ENCODE peak calls at places on chromosomes 11 and 22, in seven cellular contexts. Z is PC-3; G is naive thymus-derived CD4-positive, alpha-beta T cell; B is pancreas; K is HCT116; L is activated CD8-positive, alpha-beta memory T cell treated with anti-CD3 and anti-CD28 coated beads, Interleukin-2, amount 10 ng/mL, durations not matched to agents 7 days and 5 days; R is stimulated activated naive CD8-positive, alpha-beta T cell treated with anti-CD3 and anti-CD28 coated beads, Interleukin-15, Interleukin-2, amounts not matched to agents 100 U/mL and 50 U/mL, for 24 hours. W is an unnamed sample.

GRCh38 chr22:26550498-26551033 is 38.3 kb upstream of the TFIP11 start:
- ATAC-seq in R (no peak), L (no peak), Z (no peak), G (no peak), B (peak), K (peak), W (no peak)

GRCh38 chr11:61834278-61835004 is 6.3 kb downstream of the FADS2 start:
- ATAC-seq in B (peak), R (peak), G (peak), Z (peak), K (no peak), L (peak), W (peak)

GRCh38 chr11:57936050-57936418 is 87.6 kb upstream of the OR9Q1 start:
- ATAC-seq in B (no peak), K (no peak), Z (peak), R (no peak), G (no peak), L (no peak), W (no peak)

GRCh38 chr11:19848219-19848618 is 135.6 kb downstream of the NAV2 start:
- ATAC-seq in L (no peak), Z (no peak), G (no peak), B (no peak), K (no peak), R (no peak), W (no peak)

GRCh38 chr11:113162590-113162961 is 151.8 kb upstream of the TTC12 start:
- ATAC-seq in B (peak), K (no peak), L (no peak), G (no peak), Z (no peak), R (no peak), W (no peak)

GRCh38 chr22:37012262-37012904 is 6.9 kb downstream of the TST start:
- ATAC-seq in L (no peak), K (peak), B (peak), R (no peak), G (no peak), Z (peak), W (no peak)

GRCh38 chr11:79390923-79391322 is 49.9 kb downstream of the TENM4 start:
- ATAC-seq in R (no peak), G (no peak), K (no peak), B (no peak), Z (no peak), L (no peak), W (no peak)

GRCh38 chr11:36509265-36509664 is 807 bp downstream of the TRAF6 start:
- ATAC-seq in B (peak), L (no peak), G (no peak), K (no peak), R (no peak), Z (peak), W (no peak)

GRCh38 chr11:34601609-34602008 is 19.3 kb upstream of the EHF start:
- ATAC-seq in R (no peak), Z (no peak), K (no peak), L (no peak), G (no peak), B (peak), W (no peak)

GRCh38 chr11:73308963-73309960 is 1.2 kb downstream of the ARHGEF17 start:
- ATAC-seq in Z (no peak), B (peak), G (peak), L (no peak), K (peak), R (no peak), W (no peak)

GRCh38 chr11:67052891-67053290 is 3.8 kb upstream of the RHOD start:
- ATAC-seq in R (no peak), Z (no peak), B (no peak), G (no peak), K (no peak), L (no peak), W (no peak)

GRCh38 chr11:127050141-127050632 is 49.6 kb upstream of the KIRREL3 start:
- ATAC-seq in Z (no peak), K (no peak), B (no peak), R (no peak), G (peak), L (no peak), W (no peak)

GRCh38 chr11:47514825-47515647 is 37.9 kb downstream of the CELF1 start:
- ATAC-seq in B (peak), R (peak), L (peak), K (peak), Z (peak), G (peak), W (peak)

GRCh38 chr11:44519989-44520737 is 45.3 kb upstream of the CD82 start:
- ATAC-seq in B (peak), G (no peak), Z (no peak), K (no peak), R (no peak), L (no peak), W (no peak)

GRCh38 chr11:96259053-96259837 is 83.8 kb downstream of the MAML2 start:
- ATAC-seq in Z (peak), B (no peak), R (no peak), L (no peak), G (no peak), K (peak), W (peak)

GRCh38 chr11:107719062-107719461 is 7.2 kb upstream of the SLN start:
- ATAC-seq in K (no peak), Z (no peak), G (no peak), L (no peak), B (no peak), R (no peak), W (no peak)

GRCh38 chr22:39574779-39575551 is 4.4 kb downstream of the CACNA1I start:
- ATAC-seq in K (peak), Z (peak), R (no peak), L (no peak), B (no peak), G (no peak), W (no peak)

GRCh38 chr11:17991799-17992433 is 20.9 kb downstream of the SERGEF start:
- ATAC-seq in B (peak), Z (peak), R (peak), G (peak), K (peak), L (peak), W (peak)

GRCh38 chr11:7666292-7666866 is 6.9 kb downstream of the CYB5R2 start:
- ATAC-seq in L (no peak), R (no peak), Z (no peak), K (no peak), G (no peak), B (peak), W (no peak)

GRCh38 chr11:103202048-103202651 is 92.9 kb downstream of the DYNC2H1 start:
- ATAC-seq in Z (peak), K (peak), B (peak), L (no peak), G (no peak), R (no peak), W (no peak)

GRCh38 chr11:110473666-110474065 is 43.9 kb downstream of the FDX1 start:
- ATAC-seq in B (no peak), L (no peak), G (no peak), K (no peak), R (no peak), Z (no peak), W (no peak)

GRCh38 chr11:65470433-65470832 is 28.4 kb upstream of the MALAT1 start:
- ATAC-seq in L (no peak), K (no peak), B (no peak), G (no peak), Z (no peak), R (no peak), W (no peak)

GRCh38 chr11:118610220-118610772 is 2.9 kb downstream of the PHLDB1 start:
- ATAC-seq in K (no peak), B (no peak), G (no peak), L (no peak), Z (no peak), R (no peak), W (no peak)

GRCh38 chr22:46443850-46444389 is 93.5 kb downstream of the CELSR1 start:
- ATAC-seq in Z (peak), L (no peak), B (no peak), K (no peak), G (no peak), R (no peak), W (no peak)

GRCh38 chr11:108147150-108147549 is 25.8 kb downstream of the ACAT1 start:
- ATAC-seq in G (no peak), K (no peak), R (no peak), Z (no peak), L (no peak), B (no peak), W (no peak)

GRCh38 chr22:23712256-23712655 is 21.4 kb downstream of the RGL4 start:
- ATAC-seq in R (no peak), B (no peak), K (no peak), L (no peak), G (no peak), Z (no peak), W (no peak)

GRCh38 chr11:112878228-112878627 is 83.0 kb upstream of the NCAM1 start:
- ATAC-seq in L (no peak), K (no peak), R (no peak), B (no peak), G (no peak), Z (no peak), W (no peak)

GRCh38 chr11:8373519-8374432 is 110.1 kb upstream of the LMO1 start:
- ATAC-seq in B (no peak), K (no peak), L (no peak), G (no peak), R (no peak), Z (no peak), W (no peak)

GRCh38 chr11:77073328-77074001 is 6.7 kb downstream of the CAPN5 start:
- ATAC-seq in K (peak), R (peak), L (peak), G (peak), Z (peak), B (peak), W (no peak)

W was measured in stimulated activated memory B cell treated with anti-CD40 and anti-IgM and Interleukin-4, amounts not matched to agents 10 μg/mL and 1 μg/mL and 100 μg/mL, for 72 hours.